ENCODE peak calls at places on chromosomes 2 and 18, in six cellular contexts. L is A549, K is nephron progenitor cell, H is WERI-Rb-1, Y is natural killer cell, N is epithelial cell of proximal tubule. Z is an unnamed sample.
A peak's percentile ranks its signal among the peaks of the same experiment; 100 is the strongest.

GRCh38 chr18:57802166-57802868 is 798 bp downstream of the ATP8B1 start:
- DNase-seq in L (no peak), K (peak; percentile 37), H (no peak), Y (no peak), N (no peak), Z (no peak)

GRCh38 chr18:45684341-45685115 is 39.5 kb upstream of the SLC14A1 start:
- DNase-seq in L (no peak), K (no peak), H (no peak), Y (no peak), N (no peak), Z (no peak)

GRCh38 chr2:219302412-219302968 is 6.7 kb downstream of the PTPRN start:
- DNase-seq in L (no peak), K (no peak), H (no peak), Y (no peak), N (no peak), Z (no peak)

GRCh38 chr2:207073791-207074678 is 91.7 kb downstream of the KLF7 start:
- DNase-seq in L (no peak), K (no peak), H (no peak), Y (no peak), N (no peak), Z (no peak)

GRCh38 chr2:219252900-219253752 is at the start of gene TUBA4B:
- DNase-seq in L (peak; percentile 43), K (peak; percentile 56), H (peak; percentile 87), Y (peak; percentile 47), N (no peak), Z (no peak)

GRCh38 chr2:222819722-222820333 is 41.0 kb upstream of the ACSL3 start:
- DNase-seq in L (no peak), K (no peak), H (no peak), Y (no peak), N (no peak), Z (no peak)

GRCh38 chr2:184835081-184835728 is 236.9 kb downstream of the ZNF804A start:
- DNase-seq in L (no peak), K (no peak), H (no peak), Y (no peak), N (no peak), Z (no peak)

GRCh38 chr18:74411475-74411874 is 45.6 kb downstream of the DIPK1C start:
- DNase-seq in L (no peak), K (no peak), H (no peak), Y (no peak), N (no peak), Z (no peak)

GRCh38 chr2:19796036-19796703 is 105.6 kb downstream of the TTC32 start:
- DNase-seq in L (no peak), K (no peak), H (no peak), Y (no peak), N (no peak), Z (no peak)

GRCh38 chr2:231928901-231929725 is 2.9 kb upstream of the NPPC start:
- DNase-seq in L (no peak), K (no peak), H (peak; percentile 5), Y (no peak), N (no peak), Z (no peak)

GRCh38 chr2:220077488-220077887 is 450.1 kb downstream of the SLC4A3 start:
- DNase-seq in L (peak; percentile 54), K (no peak), H (no peak), Y (no peak), N (no peak), Z (no peak)

GRCh38 chr2:122028371-122029102 is 273.1 kb downstream of the TSN start:
- DNase-seq in L (no peak), K (no peak), H (no peak), Y (no peak), N (no peak), Z (no peak)

GRCh38 chr2:216551669-216552068 is 53.0 kb downstream of the RPL37A start:
- DNase-seq in L (no peak), K (no peak), H (no peak), Y (no peak), N (no peak), Z (no peak)

GRCh38 chr2:72399879-72400278 is 252.2 kb upstream of the CYP26B1 start:
- DNase-seq in L (no peak), K (no peak), H (no peak), Y (no peak), N (no peak), Z (no peak)

GRCh38 chr2:146068051-146068450 is 1548.1 kb upstream of the ZEB2 start:
- DNase-seq in L (no peak), K (no peak), H (no peak), Y (no peak), N (no peak), Z (no peak)

GRCh38 chr18:8701546-8702118 is 3.7 kb upstream of the MTCL1 start:
- DNase-seq in L (peak; percentile 72), K (no peak), H (no peak), Y (no peak), N (no peak), Z (no peak)

GRCh38 chr2:96927420-96928171 is 57.7 kb upstream of the SEMA4C start:
- DNase-seq in L (no peak), K (peak; percentile 38), H (peak; percentile 32), Y (no peak), N (no peak), Z (no peak)

GRCh38 chr2:209340522-209340921 is 83.3 kb upstream of the MAP2 start:
- DNase-seq in L (no peak), K (no peak), H (no peak), Y (no peak), N (no peak), Z (no peak)

GRCh38 chr2:141710589-141711239 is 420.1 kb downstream of the LRP1B start:
- DNase-seq in L (no peak), K (no peak), H (no peak), Y (no peak), N (no peak), Z (no peak)

GRCh38 chr2:1556286-1556685 is 143.0 kb downstream of the TPO start:
- DNase-seq in L (no peak), K (no peak), H (no peak), Y (no peak), N (no peak), Z (no peak)

GRCh38 chr2:196168181-196168580 is 3.2 kb downstream of the STK17B start:
- DNase-seq in L (peak; percentile 17), K (no peak), H (no peak), Y (no peak), N (no peak), Z (no peak)

GRCh38 chr2:148814853-148815419 is 60.1 kb upstream of the KIF5C start:
- DNase-seq in L (no peak), K (no peak), H (no peak), Y (no peak), N (no peak), Z (no peak)

GRCh38 chr18:27599202-27599829 is 414.2 kb upstream of the CHST9 start:
- DNase-seq in L (peak; percentile 39), K (peak; percentile 69), H (peak; percentile 58), Y (no peak), N (no peak), Z (no peak)

GRCh38 chr2:240986787-240987411 is 11.5 kb upstream of the SNED1 start:
- DNase-seq in L (no peak), K (peak; percentile 7), H (no peak), Y (no peak), N (no peak), Z (no peak)

GRCh38 chr2:59583173-59583765 is 970.2 kb downstream of the BCL11A start:
- DNase-seq in L (no peak), K (no peak), H (no peak), Y (no peak), N (no peak), Z (no peak)

GRCh38 chr2:59589881-59590280 is 963.6 kb downstream of the BCL11A start:
- DNase-seq in L (no peak), K (peak; percentile 12), H (no peak), Y (no peak), N (no peak), Z (no peak)

GRCh38 chr2:59585657-59586056 is 967.8 kb downstream of the BCL11A start:
- DNase-seq in L (no peak), K (peak; percentile 20), H (no peak), Y (no peak), N (no peak), Z (no peak)

GRCh38 chr2:59590802-59591201 is 962.7 kb downstream of the BCL11A start:
- DNase-seq in L (no peak), K (no peak), H (no peak), Y (no peak), N (no peak), Z (no peak)

GRCh38 chr2:59584958-59585357 is 968.5 kb downstream of the BCL11A start:
- DNase-seq in L (peak; percentile 11), K (peak; percentile 14), H (peak; percentile 83), Y (no peak), N (no peak), Z (no peak)
- TF ChIP-seq CTCF in L (no peak), K (peak; percentile 30), H (peak; percentile 85), Y (no peak), N (peak; percentile 62), Z (no peak)

DNA sequence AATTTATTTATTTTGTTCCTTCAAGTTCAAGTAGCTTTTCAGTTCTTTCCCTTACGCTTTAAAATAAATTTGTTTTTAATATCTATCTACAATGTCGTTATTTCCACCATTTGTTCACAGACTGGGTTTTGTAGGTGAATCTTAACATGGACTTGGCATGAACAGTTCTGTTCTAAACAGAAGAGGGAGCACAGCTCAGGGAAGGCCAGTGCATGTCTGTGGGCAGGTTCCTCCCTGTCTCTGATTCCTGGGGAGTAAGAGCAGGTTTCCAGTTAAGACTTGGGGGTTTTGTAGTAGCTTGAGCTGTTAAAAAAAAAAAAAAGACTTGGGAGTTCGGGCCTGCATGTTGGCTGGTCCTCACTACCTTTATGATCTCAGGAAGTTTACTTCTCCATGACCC is 11.1 kb downstream of the TTL start:
- DNase-seq in L (peak; percentile 42), K (no peak), H (peak; percentile 33), Y (no peak), N (no peak), Z (no peak)
- TF ChIP-seq CTCF in L (peak; percentile 24), K (no peak), H (peak; percentile 9), Y (no peak), N (no peak), Z (no peak)

GRCh38 chr2:235674116-235674515 is 180.3 kb downstream of the AGAP1 start:
- DNase-seq in L (no peak), K (no peak), H (no peak), Y (no peak), N (no peak), Z (no peak)

GRCh38 chr2:235677276-235677788 is 183.5 kb downstream of the AGAP1 start:
- DNase-seq in L (no peak), K (no peak), H (no peak), Y (no peak), N (no peak), Z (no peak)

GRCh38 chr2:235674812-235675211 is 181.0 kb downstream of the AGAP1 start:
- DNase-seq in L (no peak), K (no peak), H (no peak), Y (no peak), N (no peak), Z (no peak)

GRCh38 chr2:235676536-235676799 is 182.6 kb downstream of the AGAP1 start:
- DNase-seq in L (no peak), K (no peak), H (no peak), Y (no peak), N (no peak), Z (no peak)

GRCh38 chr2:235675678-235676535 is 182.1 kb downstream of the AGAP1 start:
- DNase-seq in L (peak; percentile 21), K (no peak), H (no peak), Y (no peak), N (peak; percentile 31), Z (no peak)
- TF ChIP-seq CTCF in L (no peak), K (no peak), H (no peak), Y (no peak), N (peak; percentile 40), Z (no peak)

GRCh38 chr2:204885747-204886146 is 340.5 kb downstream of the PARD3B start:
- DNase-seq in L (no peak), K (peak; percentile 6), H (peak; percentile 30), Y (no peak), N (no peak), Z (no peak)
- TF ChIP-seq CTCF in L (no peak), K (peak; percentile 42), H (peak; percentile 49), Y (no peak), N (peak; percentile 25), Z (no peak)

GRCh38 chr2:117835990-117836760 is 21.7 kb downstream of the DDX18 start:
- DNase-seq in L (peak; percentile 42), K (peak; percentile 87), H (peak; percentile 83), Y (peak; percentile 49), N (no peak), Z (peak; percentile 35)
- TF ChIP-seq CTCF in L (peak; percentile 58), K (peak; percentile 75), H (peak; percentile 90), Y (peak; percentile 57), N (peak; percentile 96), Z (peak; percentile 32)